ENCODE peak calls at places on chromosomes 6 and 20, in six cellular contexts. S is SK-N-SH, F is GM23248, Z is hepatocyte, E is HCT116, J is PC-3. T is an unnamed sample.

GRCh38 chr6:36968266-36968977 is 13.9 kb downstream of the PI16 start:
- DNase-seq in F (peak; percentile 64), J (no peak), Z (no peak), S (no peak), E (no peak), T (no peak)

GRCh38 chr6:158283304-158284005 is 28.8 kb upstream of the TULP4 start:
- DNase-seq in J (no peak), E (no peak), S (no peak), Z (no peak), F (peak; percentile 42), T (peak; percentile 54)

GRCh38 chr6:155185544-155185943 is 78.3 kb upstream of the CLDN20 start:
- DNase-seq in Z (peak; percentile 79), F (peak; percentile 26), E (peak; percentile 23), S (no peak), J (peak; percentile 69), T (peak; percentile 59)

GRCh38 chr6:156866181-156866862 is 89.1 kb downstream of the ARID1B start:
- DNase-seq in S (no peak), Z (peak; percentile 26), E (no peak), J (peak; percentile 61), F (no peak), T (no peak)

GRCh38 chr6:27472182-27472616 is 706 bp downstream of the ZNF184 start:
- DNase-seq in Z (peak; percentile 76), E (peak; percentile 59), S (peak; percentile 56), F (peak; percentile 80), J (peak; percentile 69), T (peak; percentile 70)

GRCh38 chr6:158906926-158907325 is 87.8 kb upstream of the EZR start:
- DNase-seq in S (no peak), F (peak; percentile 22), Z (no peak), J (peak; percentile 48), E (no peak), T (no peak)

GRCh38 chr6:131592935-131593334 is 19.9 kb downstream of the ARG1 start:
- DNase-seq in J (no peak), F (no peak), Z (no peak), E (no peak), S (no peak), T (no peak)

GRCh38 chr6:74879234-74879633 is 326.6 kb downstream of the COL12A1 start:
- DNase-seq in F (peak; percentile 88), E (no peak), S (no peak), J (peak; percentile 31), Z (no peak), T (no peak)

GRCh38 chr6:95685817-95686216 is 108.5 kb downstream of the MANEA start:
- DNase-seq in J (no peak), F (no peak), E (no peak), Z (no peak), S (no peak), T (peak; percentile 66)

GRCh38 chr6:66849843-66850242 is 1142.8 kb upstream of the EYS start:
- DNase-seq in F (no peak), Z (no peak), E (no peak), S (no peak), J (peak; percentile 71), T (no peak)

GRCh38 chr6:90485615-90486277 is 101.1 kb downstream of the MAP3K7 start:
- DNase-seq in Z (no peak), S (no peak), E (no peak), J (no peak), F (no peak), T (no peak)

GRCh38 chr6:41489284-41489851 is 56.8 kb upstream of the FOXP4 start:
- DNase-seq in J (no peak), E (no peak), F (no peak), S (peak; percentile 87), Z (peak; percentile 48), T (no peak)

GRCh38 chr6:167350731-167351655 is 26.1 kb downstream of the TTLL2 start:
- DNase-seq in Z (peak; percentile 90), J (peak; percentile 19), F (peak; percentile 46), E (peak; percentile 52), S (peak; percentile 80), T (peak; percentile 96)

GRCh38 chr20:5652626-5653573 is 97.3 kb upstream of the SHLD1 start:
- DNase-seq in Z (no peak), E (no peak), S (no peak), J (peak; percentile 97), F (peak; percentile 91), T (no peak)

GRCh38 chr20:45011108-45011526 is 44.8 kb downstream of the STK4 start:
- DNase-seq in J (peak; percentile 84), S (peak; percentile 57), E (peak; percentile 36), Z (peak; percentile 78), F (peak; percentile 83), T (peak; percentile 83)

GRCh38 chr20:32238483-32239425 is 31.1 kb downstream of the POFUT1 start:
- DNase-seq in J (peak; percentile 18), F (peak; percentile 6), E (no peak), S (no peak), Z (no peak), T (peak; percentile 53)

GRCh38 chr6:133242761-133243590 is 1.8 kb downstream of the EYA4 start:
- DNase-seq in J (no peak), Z (no peak), F (no peak), S (peak; percentile 25), E (no peak), T (peak; percentile 45)

GRCh38 chr6:128554302-128554701 is 33.9 kb upstream of the PTPRK start:
- DNase-seq in S (no peak), F (peak; percentile 42), J (peak; percentile 16), E (peak; percentile 15), Z (no peak), T (no peak)

GRCh38 chr20:20370087-20370575 is 2.2 kb downstream of the INSM1 start:
- DNase-seq in J (no peak), S (no peak), Z (no peak), F (no peak), E (no peak), T (peak; percentile 39)

GRCh38 chr20:20366896-20367680 is 816 bp upstream of the INSM1 start:
- DNase-seq in E (no peak), Z (no peak), F (peak; percentile 21), S (peak; percentile 36), J (no peak), T (peak; percentile 75)

GRCh38 chr20:20367681-20368413 is at the start of gene INSM1:
- DNase-seq in J (no peak), S (peak; percentile 47), Z (no peak), F (no peak), E (no peak), T (peak; percentile 75)

GRCh38 chr20:20369353-20370086 is 1.6 kb downstream of the INSM1 start:
- DNase-seq in Z (peak; percentile 17), J (peak; percentile 33), S (peak; percentile 50), F (no peak), E (no peak), T (peak; percentile 72)

DNA sequence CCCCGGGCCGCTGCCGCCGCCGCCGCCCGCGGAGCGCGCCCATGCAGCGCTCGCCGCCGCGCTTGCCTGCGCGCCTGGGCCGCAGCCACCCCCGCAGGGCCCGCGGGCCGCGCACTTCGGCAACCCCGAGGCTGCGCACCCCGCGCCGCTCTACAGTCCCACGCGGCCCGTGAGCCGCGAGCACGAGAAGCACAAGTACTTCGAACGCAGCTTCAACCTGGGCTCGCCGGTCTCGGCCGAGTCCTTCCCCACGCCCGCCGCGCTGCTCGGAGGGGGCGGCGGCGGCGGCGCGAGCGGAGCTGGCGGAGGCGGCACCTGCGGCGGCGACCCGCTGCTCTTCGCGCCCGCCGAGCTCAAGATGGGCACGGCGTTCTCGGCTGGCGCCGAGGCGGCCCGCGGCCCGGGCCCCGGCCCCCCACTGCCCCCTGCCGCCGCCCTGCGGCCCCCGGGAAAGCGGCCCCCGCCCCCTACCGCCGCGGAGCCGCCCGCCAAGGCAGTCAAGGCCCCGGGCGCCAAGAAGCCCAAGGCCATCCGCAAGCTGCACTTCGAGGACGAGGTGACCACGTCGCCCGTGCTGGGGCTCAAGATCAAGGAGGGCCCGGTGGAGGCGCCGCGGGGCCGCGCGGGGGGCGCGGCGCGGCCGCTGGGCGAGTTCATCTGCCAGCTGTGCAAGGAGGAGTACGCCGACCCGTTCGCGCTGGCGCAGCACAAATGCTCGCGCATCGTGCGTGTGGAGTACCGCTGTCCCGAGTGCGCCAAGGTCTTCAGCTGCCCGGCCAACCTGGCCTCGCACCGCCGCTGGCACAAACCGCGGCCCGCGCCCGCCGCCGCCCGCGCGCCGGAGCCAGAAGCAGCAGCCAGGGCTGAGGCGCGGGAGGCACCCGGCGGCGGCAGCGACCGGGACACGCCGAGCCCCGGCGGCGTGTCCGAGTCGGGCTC is 779 bp downstream of the INSM1 start:
- DNase-seq in J (no peak), S (peak; percentile 50), F (peak; percentile 28), Z (peak; percentile 17), E (no peak), T (peak; percentile 10)
- TF ChIP-seq EZH2phosphoT487 in J (no peak), S (no peak), F (peak; percentile 35), Z (peak; percentile 80), E (no peak), T (no peak)

GRCh38 chr6:85015396-85015990 is 251.1 kb upstream of the TBX18 start:
- DNase-seq in E (peak; percentile 63), S (peak; percentile 17), F (peak; percentile 24), Z (peak; percentile 82), J (peak; percentile 63), T (peak; percentile 93)
- TF ChIP-seq EZH2phosphoT487 in E (no peak), S (no peak), F (no peak), Z (no peak), J (no peak), T (no peak)

DNA sequence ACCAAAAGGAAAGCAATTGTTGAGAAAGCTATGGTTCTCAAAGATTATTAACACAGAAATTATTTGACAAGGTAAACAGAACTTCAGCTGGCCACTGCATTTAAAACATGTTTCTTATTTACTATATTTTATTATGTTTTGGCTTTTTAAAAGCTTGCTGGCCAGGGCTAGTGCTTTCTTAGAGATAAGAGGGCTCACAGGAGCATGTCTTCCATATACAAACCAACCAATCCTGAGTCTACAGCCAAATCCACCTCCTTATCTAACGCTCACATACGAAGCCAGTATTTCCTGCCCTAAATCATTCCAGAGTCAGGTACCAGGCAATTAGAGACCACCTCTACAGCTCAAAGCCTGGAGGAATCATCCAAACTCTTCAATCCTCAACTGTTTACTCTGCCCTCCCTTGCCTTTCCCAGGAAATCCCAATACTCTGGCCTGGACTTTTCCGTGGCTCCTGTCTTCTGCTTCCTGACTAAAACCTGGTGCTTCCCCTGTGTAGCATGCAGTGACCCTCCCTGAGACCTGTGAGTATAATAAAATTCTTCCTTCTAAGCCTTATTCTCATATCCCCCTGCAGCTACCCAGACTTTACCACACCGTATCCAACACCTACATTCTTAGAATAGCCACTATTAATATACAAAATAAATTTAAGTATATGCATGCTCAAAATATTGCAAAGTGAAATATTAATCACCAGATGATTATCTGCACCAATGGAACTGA is 33.2 kb downstream of the RANBP9 start:
- DNase-seq in Z (peak; percentile 10), J (no peak), S (no peak), E (no peak), F (no peak), T (peak; percentile 16)
- TF ChIP-seq EZH2phosphoT487 in Z (no peak), J (no peak), S (no peak), E (no peak), F (no peak), T (no peak)

GRCh38 chr6:13814176-13814937 is at the start of gene MCUR1:
- DNase-seq in Z (peak; percentile 93), E (peak; percentile 56), J (peak; percentile 89), F (peak; percentile 97), S (peak; percentile 94), T (peak; percentile 85)

GRCh38 chr6:13814938-13815575 is 700 bp upstream of the MCUR1 start:
- DNase-seq in S (no peak), J (peak; percentile 33), Z (no peak), F (peak; percentile 23), E (no peak), T (no peak)

GRCh38 chr6:13813621-13814175 is 659 bp downstream of the MCUR1 start:
- DNase-seq in F (peak; percentile 75), E (peak; percentile 37), J (peak; percentile 69), S (peak; percentile 86), Z (peak; percentile 86), T (peak; percentile 97)

GRCh38 chr6:13813011-13813410 is 1.3 kb downstream of the MCUR1 start:
- DNase-seq in E (no peak), Z (no peak), S (no peak), F (peak; percentile 22), J (peak; percentile 20), T (no peak)

GRCh38 chr6:13818341-13818740 is 4.0 kb upstream of the MCUR1 start:
- DNase-seq in F (no peak), Z (no peak), E (no peak), J (no peak), S (no peak), T (peak; percentile 32)
- TF ChIP-seq EZH2phosphoT487 in F (no peak), Z (no peak), E (no peak), J (no peak), S (no peak), T (no peak)

T was measured in GM23338.